ENCODE peak calls at places on chromosomes 13 and 19, in four cellular contexts. R is fibroblast of villous mesenchyme, J is HFF-Myc, H is prostate gland. P is an unnamed sample.

GRCh38 chr19:18440421-18440877 is 2.5 kb upstream of the ISYNA1 start:
- DNase-seq in R (no peak), J (no peak), H (no peak), P (no peak)

GRCh38 chr13:73394066-73394465 is 335.3 kb downstream of the KLF5 start:
- DNase-seq in R (no peak), J (no peak), H (no peak), P (no peak)

GRCh38 chr13:113077953-113078894 is 27.4 kb upstream of the F7 start:
- DNase-seq in R (no peak), J (no peak), H (no peak), P (no peak)

GRCh38 chr13:32783067-32783466 is 196.8 kb downstream of the PDS5B start:
- DNase-seq in R (no peak), J (peak), H (no peak), P (peak)

GRCh38 chr13:28031929-28032328 is 43.4 kb upstream of the URAD start:
- DNase-seq in R (no peak), J (no peak), H (no peak), P (no peak)

GRCh38 chr19:39941615-39942507 is 7.4 kb upstream of the FCGBP start:
- DNase-seq in R (peak), J (peak), H (no peak), P (no peak)

GRCh38 chr19:48495391-48495790 is 16.2 kb downstream of the LMTK3 start:
- DNase-seq in R (no peak), J (no peak), H (no peak), P (peak)

GRCh38 chr13:77751513-77752456 is 54.3 kb downstream of the SLAIN1 start:
- DNase-seq in R (peak), J (peak), H (no peak), P (peak)

GRCh38 chr19:12090807-12091206 is 26.3 kb downstream of the ZNF844 start:
- DNase-seq in R (peak), J (no peak), H (peak), P (peak)

GRCh38 chr19:38869836-38870607 is 8.1 kb downstream of the RINL start:
- DNase-seq in R (peak), J (peak), H (peak), P (peak)

GRCh38 chr13:30824651-30825050 is 81.4 kb upstream of the MEDAG start:
- DNase-seq in R (no peak), J (no peak), H (no peak), P (no peak)

GRCh38 chr19:1683869-1684572 is 31.6 kb upstream of the TCF3 start:
- DNase-seq in R (no peak), J (no peak), H (no peak), P (no peak)

GRCh38 chr13:90360785-90361184 is 986.7 kb upstream of the MIR17HG start:
- DNase-seq in R (no peak), J (no peak), H (no peak), P (no peak)

GRCh38 chr13:45122941-45123340 is 2.6 kb downstream of the GTF2F2 start:
- DNase-seq in R (no peak), J (no peak), H (no peak), P (no peak)

GRCh38 chr13:113758651-113759524 is at the start of gene TMEM255B:
- DNase-seq in R (peak), J (no peak), H (peak), P (peak)

GRCh38 chr13:113862191-113862765 is 1.6 kb downstream of the GAS6 start:
- DNase-seq in R (no peak), J (no peak), H (no peak), P (no peak)

GRCh38 chr13:73672492-73672891 is 461.7 kb downstream of the KLF12 start:
- DNase-seq in R (no peak), J (no peak), H (no peak), P (no peak)

GRCh38 chr19:49431330-49431749 is 6.2 kb downstream of the GFY start:
- DNase-seq in R (no peak), J (no peak), H (no peak), P (no peak)

GRCh38 chr13:113629814-113630213 is 28.2 kb downstream of the ATP4B start:
- DNase-seq in R (no peak), J (no peak), H (no peak), P (no peak)

GRCh38 chr13:25214371-25215252 is 42.5 kb upstream of the AMER2 start:
- DNase-seq in R (peak), J (peak), H (no peak), P (peak)

GRCh38 chr13:113509989-113510388 is 19.5 kb upstream of the DCUN1D2 start:
- DNase-seq in R (no peak), J (no peak), H (no peak), P (no peak)

GRCh38 chr13:66210677-66211076 is 1019.5 kb downstream of the PCDH9 start:
- DNase-seq in R (peak), J (peak), H (no peak), P (peak)

GRCh38 chr13:40452038-40452666 is 214.3 kb downstream of the FOXO1 start:
- DNase-seq in R (no peak), J (no peak), H (no peak), P (no peak)

GRCh38 chr19:3759482-3760254 is 1.8 kb downstream of the APBA3 start:
- DNase-seq in R (no peak), J (no peak), H (no peak), P (no peak)

GRCh38 chr19:8392017-8392591 is 1.9 kb downstream of the RAB11B start:
- DNase-seq in R (peak), J (no peak), H (no peak), P (peak)

GRCh38 chr19:2552859-2553258 is 76.9 kb downstream of the GADD45B start:
- DNase-seq in R (peak), J (no peak), H (no peak), P (no peak)

GRCh38 chr19:3075605-3076431 is 13.5 kb upstream of the TLE5 start:
- DNase-seq in R (no peak), J (no peak), H (no peak), P (no peak)

GRCh38 chr19:4088975-4089374 is 22.3 kb upstream of the ZBTB7A start:
- DNase-seq in R (no peak), J (no peak), H (no peak), P (no peak)

GRCh38 chr19:10828981-10829821 is 6.8 kb downstream of the TMED1 start:
- DNase-seq in R (no peak), J (no peak), H (no peak), P (no peak)

GRCh38 chr19:5801796-5802616 is 2.9 kb upstream of the NRTN start:
- DNase-seq in R (peak), J (peak), H (no peak), P (peak)

GRCh38 chr19:5803441-5803751 is 1.5 kb upstream of the NRTN start:
- DNase-seq in R (no peak), J (no peak), H (no peak), P (no peak)

GRCh38 chr19:5804516-5805464 is at the start of gene NRTN:
- DNase-seq in R (no peak), J (no peak), H (no peak), P (no peak)

GRCh38 chr19:5805465-5806132 is 732 bp downstream of the NRTN start:
- DNase-seq in R (peak), J (no peak), H (peak), P (peak)

DNA sequence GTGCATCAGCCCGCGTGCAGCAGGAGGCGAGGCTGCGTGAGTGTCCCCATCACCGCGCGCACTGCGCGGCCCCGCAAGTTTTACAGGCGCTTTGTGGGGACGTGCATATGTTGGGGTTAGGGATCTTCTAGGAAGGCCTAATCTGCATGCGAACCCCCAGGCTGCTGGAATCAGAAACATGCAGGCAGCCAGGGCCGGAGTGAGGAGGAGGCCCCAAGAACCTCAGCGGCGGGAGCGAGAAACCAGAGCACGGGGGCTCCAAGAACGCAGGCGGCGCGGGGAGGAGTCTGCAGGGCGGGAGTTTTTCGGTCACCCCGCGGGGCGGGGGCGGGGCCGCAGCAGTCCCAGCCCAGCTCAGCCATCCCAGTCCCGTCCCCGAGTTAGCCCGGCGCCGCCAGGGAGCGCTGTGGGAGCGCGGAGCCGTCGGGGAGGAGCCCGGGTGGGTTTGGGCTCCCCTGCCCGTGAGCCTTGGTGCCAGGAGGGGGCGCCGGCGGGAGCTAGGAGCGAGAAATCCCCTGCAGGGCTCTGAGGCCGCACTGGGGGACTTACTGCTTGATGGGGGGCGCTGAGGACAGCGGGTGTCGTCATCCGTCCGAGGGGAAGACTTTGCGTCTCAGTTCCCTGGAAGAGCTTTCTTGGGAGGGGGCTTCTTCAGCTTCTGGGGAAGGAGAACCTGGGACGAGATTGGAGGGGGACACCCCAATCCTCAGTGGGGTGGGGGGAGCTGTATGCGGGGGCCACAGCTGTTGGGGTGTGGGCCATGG is 933 bp upstream of the NRTN start:
- DNase-seq in R (peak), J (peak), H (peak), P (peak)
- TF ChIP-seq CTCF in R (peak), J (peak), H (peak), P (peak)

DNA sequence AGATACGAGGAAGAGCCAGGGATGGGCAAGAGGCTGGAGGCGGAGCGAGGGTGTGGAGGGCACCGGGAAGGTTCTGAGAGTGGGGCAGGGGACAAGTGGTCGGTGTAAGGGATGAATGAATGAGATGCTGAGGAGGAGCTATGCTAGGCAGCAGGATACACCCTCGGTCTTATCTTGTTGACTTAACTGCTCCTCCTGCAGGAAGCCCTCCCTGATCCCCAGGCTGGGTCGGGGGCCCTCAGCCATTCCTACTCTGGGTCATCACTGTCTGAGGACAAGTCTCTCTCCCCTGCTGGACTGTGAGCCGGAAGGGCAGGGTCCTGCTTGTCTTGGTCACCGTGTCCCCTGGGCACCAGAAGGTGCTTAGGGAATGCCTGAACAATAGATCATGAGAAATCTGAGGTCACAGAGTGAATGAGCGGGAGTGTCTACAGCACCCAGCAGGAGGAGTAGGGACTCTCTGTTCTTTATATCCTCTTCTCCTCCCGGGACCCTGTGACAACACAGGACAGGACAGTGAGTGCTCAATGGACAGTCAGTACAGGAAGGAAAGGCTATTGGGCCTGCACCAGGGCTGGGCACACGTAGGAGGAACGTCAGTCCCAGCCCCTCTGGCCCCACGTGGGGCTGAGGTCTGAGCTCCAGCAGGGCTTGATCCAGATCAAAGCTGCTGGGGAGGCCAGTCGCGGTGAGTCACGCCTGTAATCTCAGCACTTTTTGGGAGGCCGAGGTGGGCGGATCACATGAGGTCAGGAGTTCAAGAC is 6.5 kb downstream of the NKPD1 start:
- DNase-seq in R (peak), J (peak), H (no peak), P (peak)
- H3K4me3 ChIP-seq in R (no peak), J (no peak), H (peak), P (no peak)

DNA sequence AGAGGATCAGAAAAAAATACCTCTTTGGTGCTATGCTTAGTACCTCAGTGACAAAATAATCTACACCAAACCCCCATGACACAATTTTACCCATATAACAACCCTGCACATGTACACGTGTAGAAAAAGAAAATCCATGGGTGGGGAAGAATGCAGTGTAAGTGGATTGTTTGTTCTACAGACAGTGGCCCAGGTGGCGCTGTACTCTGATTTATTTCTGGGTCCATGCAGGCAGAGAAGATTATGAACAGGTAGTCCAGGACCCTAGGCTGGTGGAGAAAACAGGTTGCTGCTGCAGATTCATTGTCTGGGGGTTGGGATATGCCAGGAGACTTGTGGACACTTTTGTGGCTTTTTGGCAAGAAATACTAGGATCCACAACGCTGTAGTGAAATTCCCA is 9.1 kb downstream of the ZNF100 start:
- DNase-seq in R (no peak), J (no peak), H (no peak), P (no peak)
- TF ChIP-seq CTCF in R (no peak), J (no peak), H (no peak), P (no peak)

DNA sequence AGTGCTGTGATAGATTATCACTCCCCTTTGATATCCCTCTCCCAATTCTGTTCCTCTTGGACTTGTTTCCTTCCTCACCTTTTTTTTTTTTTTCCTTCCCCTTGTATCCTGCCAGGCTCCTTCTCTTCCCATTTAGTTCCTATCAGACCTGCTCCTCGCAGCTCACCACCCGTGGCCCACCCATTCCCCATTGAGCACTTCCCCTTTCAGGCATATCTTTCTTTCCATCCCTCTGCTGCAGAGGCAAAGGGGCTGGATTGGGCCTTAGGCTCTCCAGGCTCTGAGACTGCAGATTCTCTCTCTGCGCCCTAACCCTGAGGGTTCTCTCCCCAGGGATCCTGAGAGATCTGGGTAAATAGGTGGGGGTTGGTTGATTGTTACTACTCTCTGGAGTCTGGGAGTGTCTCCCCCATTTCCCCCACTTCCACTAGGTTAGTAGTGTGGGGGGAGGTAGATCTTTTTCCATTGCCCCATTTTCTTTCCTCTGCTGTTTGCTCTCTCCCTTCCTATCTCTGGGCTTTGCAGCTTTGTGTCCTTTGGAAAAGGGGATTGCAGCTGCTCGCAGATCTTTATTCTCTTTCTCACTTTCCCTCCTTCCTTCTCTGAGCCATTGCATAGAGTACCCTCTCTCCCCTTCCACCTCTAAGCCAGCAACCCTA is 2.3 kb downstream of the ARHGAP35 start:
- DNase-seq in R (no peak), J (no peak), H (no peak), P (no peak)
- H3K4me3 ChIP-seq in R (peak), J (peak), H (peak), P (peak)

DNA sequence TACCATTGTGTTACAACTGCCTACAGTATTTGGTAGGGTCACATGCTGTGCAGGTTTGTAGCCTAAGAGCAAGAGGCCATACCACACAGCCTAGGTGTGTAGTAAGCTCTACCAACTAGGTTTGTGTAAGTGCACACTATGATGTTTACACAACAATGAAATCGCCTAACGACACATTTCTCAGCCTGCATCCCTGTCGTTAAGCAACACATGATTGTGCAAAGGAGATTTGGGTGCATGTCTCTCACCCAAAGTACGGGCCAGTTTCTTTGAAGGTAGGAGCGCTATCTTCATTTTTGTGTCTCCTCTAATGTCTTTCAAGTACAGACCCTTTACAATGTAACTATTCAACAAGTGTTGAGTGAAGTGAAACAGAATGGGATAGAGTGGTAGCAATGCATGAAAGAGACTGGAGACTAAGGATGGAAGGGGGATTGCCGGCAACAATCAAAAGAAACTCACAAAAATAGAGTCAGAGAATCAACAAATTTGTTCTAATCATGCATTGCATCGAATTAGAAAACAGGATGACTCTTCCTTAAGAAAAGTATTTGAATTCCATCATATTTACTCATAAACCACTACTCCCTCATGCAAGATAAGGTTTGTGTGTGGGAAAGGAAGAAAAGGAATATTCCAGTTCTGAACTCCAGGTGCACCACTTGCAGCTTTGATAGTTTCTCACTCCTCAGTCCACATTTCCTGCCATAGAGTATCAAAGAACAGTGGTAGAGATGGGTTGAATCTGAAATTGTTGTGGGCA is 60.2 kb upstream of the TNFRSF19 start:
- DNase-seq in R (peak), J (no peak), H (no peak), P (peak)
- TF ChIP-seq CTCF in R (no peak), J (no peak), H (no peak), P (no peak)

P was measured in AG10803.